ENCODE peak calls at places on chromosomes 12 and 14, in six cellular contexts. G, R, V, D, E and I are unnamed samples. For H3K9me2, the result is how much of the 10 kb centered on the place peaks cover.

GRCh38 chr12:604956-605355 is 58.3 kb downstream of the NINJ2 start:
- DNase-seq in G (no peak), R (no peak), V (no peak), D (no peak), E (no peak), I (no peak)

GRCh38 chr12:115963030-115963480 is 314.4 kb downstream of the MED13L start:
- DNase-seq in G (peak), R (no peak), V (no peak), D (no peak), E (no peak), I (no peak)

GRCh38 chr14:88553886-88554457 is 835 bp downstream of the PTPN21 start:
- DNase-seq in G (peak), R (no peak), V (no peak), D (no peak), E (peak), I (no peak)

GRCh38 chr12:113071427-113072112 is 15.0 kb downstream of the DTX1 start:
- DNase-seq in G (no peak), R (no peak), V (no peak), D (no peak), E (no peak), I (no peak)

GRCh38 chr12:45704968-45705367 is 24.5 kb upstream of the ARID2 start:
- DNase-seq in G (no peak), R (no peak), V (no peak), D (no peak), E (no peak), I (no peak)

GRCh38 chr14:44833376-44833775 is 128.4 kb downstream of the KLHL28 start:
- DNase-seq in G (peak), R (no peak), V (no peak), D (peak), E (no peak), I (no peak)

GRCh38 chr12:94266390-94266789 is 118.0 kb downstream of the PLXNC1 start:
- DNase-seq in G (peak), R (no peak), V (no peak), D (no peak), E (no peak), I (no peak)

GRCh38 chr12:57637364-57637763 is 4.4 kb upstream of the B4GALNT1 start:
- DNase-seq in G (peak), R (no peak), V (peak), D (no peak), E (no peak), I (no peak)

GRCh38 chr14:36515896-36516718 is 3.9 kb downstream of the NKX2-1 start:
- DNase-seq in G (no peak), R (peak), V (no peak), D (no peak), E (no peak), I (no peak)

GRCh38 chr12:30448038-30448437 is 247.6 kb downstream of the IPO8 start:
- DNase-seq in G (no peak), R (no peak), V (no peak), D (no peak), E (no peak), I (no peak)

GRCh38 chr14:32727827-32728226 is 210.9 kb upstream of the NPAS3 start:
- DNase-seq in G (no peak), R (no peak), V (no peak), D (no peak), E (no peak), I (no peak)

GRCh38 chr12:42696424-42697149 is 107.0 kb upstream of the PRICKLE1 start:
- DNase-seq in G (peak), R (no peak), V (no peak), D (no peak), E (no peak), I (no peak)

GRCh38 chr12:124388038-124388676 is 93.3 kb downstream of the RFLNA start:
- DNase-seq in G (peak), R (no peak), V (no peak), D (no peak), E (no peak), I (no peak)

GRCh38 chr14:103144085-103144484 is 20.8 kb downstream of the TNFAIP2 start:
- DNase-seq in G (peak), R (no peak), V (no peak), D (no peak), E (no peak), I (no peak)

GRCh38 chr12:34402899-34403705 is 380.8 kb downstream of the ALG10 start:
- DNase-seq in G (no peak), R (peak), V (no peak), D (no peak), E (no peak), I (no peak)

GRCh38 chr12:46950116-46950515 is 124.3 kb upstream of the SLC38A4 start:
- DNase-seq in G (no peak), R (no peak), V (no peak), D (no peak), E (no peak), I (no peak)

GRCh38 chr12:67726868-67727267 is 78.3 kb downstream of the DYRK2 start:
- DNase-seq in G (no peak), R (no peak), V (no peak), D (no peak), E (no peak), I (no peak)
- H3K9me2 ChIP-seq in G (under half), R (under half), V (under half), D (under half), E (under half), I (under half)

GRCh38 chr12:55044135-55044534 is 24.4 kb downstream of the NEUROD4 start:
- DNase-seq in G (no peak), R (no peak), V (no peak), D (no peak), E (peak), I (no peak)

GRCh38 chr12:55037349-55037748 is 17.6 kb downstream of the NEUROD4 start:
- DNase-seq in G (no peak), R (no peak), V (no peak), D (no peak), E (no peak), I (no peak)

GRCh38 chr12:55039761-55040160 is 20.0 kb downstream of the NEUROD4 start:
- DNase-seq in G (no peak), R (no peak), V (no peak), D (no peak), E (no peak), I (no peak)

GRCh38 chr12:55043542-55043941 is 23.8 kb downstream of the NEUROD4 start:
- DNase-seq in G (no peak), R (no peak), V (no peak), D (no peak), E (no peak), I (no peak)

DNA sequence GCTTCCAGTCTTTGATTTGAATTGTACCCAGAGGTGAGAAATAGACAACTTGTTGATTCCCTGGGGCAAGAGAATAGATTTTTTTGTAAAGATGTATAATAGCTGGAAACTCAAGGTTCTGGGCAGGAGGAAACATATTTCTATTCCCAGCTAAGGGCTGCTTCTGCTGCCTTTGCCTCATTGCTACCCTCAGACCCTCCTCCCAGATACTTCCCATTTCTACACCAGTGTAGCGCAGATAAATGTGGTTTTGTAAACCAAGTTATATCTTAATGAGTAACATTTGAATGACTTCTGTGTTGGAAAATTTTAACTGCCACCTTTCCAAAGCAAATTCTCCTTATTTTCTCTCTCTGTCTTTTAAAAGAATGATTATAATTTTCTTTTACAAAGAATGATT is 21.9 kb downstream of the NEUROD4 start:
- DNase-seq in G (no peak), R (no peak), V (no peak), D (no peak), E (no peak), I (no peak)
- H3K9me2 ChIP-seq in G (under half), R (under half), V (under half), D (under half), E (under half), I (under half)

GRCh38 chr14:71247106-71247505 is 339.8 kb downstream of the PCNX1 start:
- DNase-seq in G (peak), R (no peak), V (no peak), D (no peak), E (no peak), I (no peak)

GRCh38 chr14:71248204-71248603 is 340.9 kb downstream of the PCNX1 start:
- DNase-seq in G (peak), R (no peak), V (no peak), D (no peak), E (no peak), I (no peak)

GRCh38 chr14:71250791-71251190 is 343.5 kb downstream of the PCNX1 start:
- DNase-seq in G (no peak), R (no peak), V (no peak), D (no peak), E (no peak), I (no peak)

GRCh38 chr14:71246539-71246938 is 339.3 kb downstream of the PCNX1 start:
- DNase-seq in G (no peak), R (no peak), V (no peak), D (no peak), E (no peak), I (no peak)

GRCh38 chr14:71250347-71250746 is 343.1 kb downstream of the PCNX1 start:
- DNase-seq in G (no peak), R (no peak), V (no peak), D (no peak), E (no peak), I (no peak)
- H3K9me2 ChIP-seq in G (under half), R (under half), V (under half), D (under half), E (under half), I (under half)

DNA sequence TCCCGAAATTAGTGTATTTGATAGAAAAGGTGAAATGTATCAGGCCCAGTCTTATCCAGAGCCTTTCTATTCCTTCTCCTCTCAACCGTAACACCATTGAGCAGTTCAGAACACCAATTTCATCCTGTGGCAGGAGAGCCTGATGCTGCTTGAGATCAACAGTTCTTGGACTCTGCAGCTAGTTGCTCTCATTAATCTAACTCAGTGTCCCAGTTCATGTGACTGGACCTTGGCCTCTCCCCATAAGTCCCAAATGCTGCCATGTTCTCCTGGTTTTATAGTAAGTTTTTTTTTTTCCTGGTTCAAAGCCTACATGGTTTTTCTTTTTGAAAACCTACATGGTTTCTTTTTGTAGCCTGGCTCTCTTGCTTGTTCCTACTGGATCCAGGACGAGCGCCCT is 293.9 kb downstream of the ITPR2 start:
- DNase-seq in G (no peak), R (no peak), V (no peak), D (no peak), E (no peak), I (no peak)
- H3K9me2 ChIP-seq in G (under half), R (under half), V (under half), D (under half), E (under half), I (under half)